ENCODE peak calls at places on chromosomes 11 and 22, in seven cellular contexts. B is cardiac muscle cell, P is MG63, X is heart right ventricle, M is SJCRH30, V is AG10803, G is PC-3. D is an unnamed sample.

GRCh38 chr22:46052801-46053562 is 76.0 kb upstream of the WNT7B start:
- DNase-seq in B (peak), P (peak), X (peak), M (peak), V (peak), G (peak), D (no peak)

GRCh38 chr11:76669901-76670474 is 559 bp downstream of the LRRC32 start:
- DNase-seq in B (peak), P (no peak), X (peak), M (peak), V (peak), G (no peak), D (no peak)

GRCh38 chr11:74731301-74732094 is at the start of gene CHRDL2:
- DNase-seq in B (peak), P (peak), X (peak), M (no peak), V (peak), G (no peak), D (no peak)

GRCh38 chr22:26586556-26587325 is 3.2 kb downstream of the TPST2 start:
- DNase-seq in B (peak), P (no peak), X (no peak), M (no peak), V (no peak), G (no peak), D (peak)

GRCh38 chr11:96339704-96340554 is 3.1 kb downstream of the MAML2 start:
- DNase-seq in B (no peak), P (no peak), X (no peak), M (no peak), V (peak), G (no peak), D (no peak)

GRCh38 chr22:22125579-22126468 is 118.8 kb upstream of the VPREB1 start:
- DNase-seq in B (no peak), P (no peak), X (no peak), M (no peak), V (no peak), G (no peak), D (no peak)

GRCh38 chr11:6096417-6096816 is 11.1 kb upstream of the OR56B4 start:
- DNase-seq in B (peak), P (no peak), X (no peak), M (peak), V (no peak), G (no peak), D (no peak)

GRCh38 chr11:35529971-35530495 is 4.6 kb upstream of the PAMR1 start:
- DNase-seq in B (peak), P (peak), X (peak), M (no peak), V (peak), G (peak), D (no peak)

GRCh38 chr11:107651672-107652071 is 60.2 kb downstream of the SLN start:
- DNase-seq in B (no peak), P (no peak), X (no peak), M (no peak), V (no peak), G (peak), D (no peak)

GRCh38 chr11:22536036-22536435 is 89.6 kb downstream of the FANCF start:
- DNase-seq in B (no peak), P (no peak), X (no peak), M (no peak), V (peak), G (peak), D (no peak)

GRCh38 chr11:41309716-41310115 is 149.7 kb downstream of the LRRC4C start:
- DNase-seq in B (no peak), P (no peak), X (no peak), M (no peak), V (no peak), G (no peak), D (no peak)

GRCh38 chr11:76339217-76339616 is 41.7 kb downstream of the THAP12 start:
- DNase-seq in B (peak), P (no peak), X (peak), M (no peak), V (peak), G (no peak), D (no peak)

GRCh38 chr11:32911413-32911812 is 18.8 kb downstream of the QSER1 start:
- DNase-seq in B (no peak), P (no peak), X (no peak), M (no peak), V (no peak), G (no peak), D (no peak)

GRCh38 chr11:113992459-113993105 is 17.7 kb downstream of the HTR3A start:
- DNase-seq in B (no peak), P (no peak), X (no peak), M (no peak), V (no peak), G (no peak), D (no peak)

GRCh38 chr11:68956142-68956541 is 24.6 kb downstream of the MRGPRD start:
- DNase-seq in B (no peak), P (no peak), X (no peak), M (no peak), V (no peak), G (no peak), D (no peak)

GRCh38 chr22:38112361-38112760 is 1.9 kb upstream of the BAIAP2L2 start:
- DNase-seq in B (no peak), P (no peak), X (no peak), M (no peak), V (no peak), G (no peak), D (no peak)

GRCh38 chr11:108790501-108791299 is 125.8 kb downstream of the DDX10 start:
- DNase-seq in B (no peak), P (no peak), X (no peak), M (no peak), V (no peak), G (no peak), D (no peak)

GRCh38 chr11:112318193-112318592 is 57.5 kb upstream of the PLET1 start:
- DNase-seq in B (peak), P (peak), X (no peak), M (no peak), V (peak), G (peak), D (no peak)

GRCh38 chr11:126058090-126058489 is 4.6 kb downstream of the CDON start:
- DNase-seq in B (no peak), P (no peak), X (no peak), M (no peak), V (no peak), G (no peak), D (no peak)

GRCh38 chr22:49880281-49880680 is 26.6 kb downstream of the ZBED4 start:
- DNase-seq in B (no peak), P (no peak), X (no peak), M (no peak), V (no peak), G (no peak), D (no peak)

GRCh38 chr11:122976734-122977454 is 4.7 kb downstream of the BSX start:
- DNase-seq in B (no peak), P (no peak), X (no peak), M (no peak), V (no peak), G (no peak), D (no peak)

GRCh38 chr11:12079726-12080556 is 30.4 kb upstream of the MICAL2 start:
- DNase-seq in B (peak), P (peak), X (peak), M (no peak), V (peak), G (peak), D (no peak)

GRCh38 chr11:7555067-7555699 is 41.4 kb downstream of the PPFIBP2 start:
- DNase-seq in B (no peak), P (peak), X (peak), M (no peak), V (no peak), G (peak), D (no peak)

GRCh38 chr22:50498322-50498861 is 9.1 kb downstream of the LMF2 start:
- DNase-seq in B (peak), P (peak), X (no peak), M (peak), V (peak), G (peak), D (no peak)

GRCh38 chr22:32969502-32969901 is 88.7 kb downstream of the SYN3 start:
- DNase-seq in B (no peak), P (no peak), X (no peak), M (no peak), V (no peak), G (no peak), D (no peak)

GRCh38 chr11:64934765-64935633 is 694 bp downstream of the GPHA2 start:
- DNase-seq in B (no peak), P (no peak), X (no peak), M (no peak), V (no peak), G (no peak), D (no peak)

GRCh38 chr11:87421422-87421821 is 383.7 kb downstream of the TMEM135 start:
- DNase-seq in B (peak), P (no peak), X (no peak), M (peak), V (peak), G (peak), D (peak)

GRCh38 chr11:131033151-131033651 is 116.9 kb upstream of the SNX19 start:
- DNase-seq in B (peak), P (peak), X (no peak), M (no peak), V (peak), G (peak), D (no peak)

GRCh38 chr11:93444671-93445073 is 98.5 kb downstream of the SMCO4 start:
- DNase-seq in B (peak), P (no peak), X (no peak), M (peak), V (no peak), G (peak), D (no peak)

GRCh38 chr11:19679952-19680823 is 32.4 kb upstream of the NAV2 start:
- DNase-seq in B (peak), P (peak), X (peak), M (peak), V (peak), G (peak), D (no peak)

GRCh38 chr11:12154871-12155668 is 44.7 kb downstream of the MICAL2 start:
- DNase-seq in B (no peak), P (no peak), X (no peak), M (no peak), V (no peak), G (no peak), D (no peak)

GRCh38 chr11:29485641-29486040 is 531.2 kb downstream of the KCNA4 start:
- DNase-seq in B (no peak), P (no peak), X (no peak), M (no peak), V (no peak), G (no peak), D (no peak)
- H3K4me3 ChIP-seq in B (no peak), P (no peak), X (no peak), M (no peak), V (no peak), G (no peak), D (no peak)

DNA sequence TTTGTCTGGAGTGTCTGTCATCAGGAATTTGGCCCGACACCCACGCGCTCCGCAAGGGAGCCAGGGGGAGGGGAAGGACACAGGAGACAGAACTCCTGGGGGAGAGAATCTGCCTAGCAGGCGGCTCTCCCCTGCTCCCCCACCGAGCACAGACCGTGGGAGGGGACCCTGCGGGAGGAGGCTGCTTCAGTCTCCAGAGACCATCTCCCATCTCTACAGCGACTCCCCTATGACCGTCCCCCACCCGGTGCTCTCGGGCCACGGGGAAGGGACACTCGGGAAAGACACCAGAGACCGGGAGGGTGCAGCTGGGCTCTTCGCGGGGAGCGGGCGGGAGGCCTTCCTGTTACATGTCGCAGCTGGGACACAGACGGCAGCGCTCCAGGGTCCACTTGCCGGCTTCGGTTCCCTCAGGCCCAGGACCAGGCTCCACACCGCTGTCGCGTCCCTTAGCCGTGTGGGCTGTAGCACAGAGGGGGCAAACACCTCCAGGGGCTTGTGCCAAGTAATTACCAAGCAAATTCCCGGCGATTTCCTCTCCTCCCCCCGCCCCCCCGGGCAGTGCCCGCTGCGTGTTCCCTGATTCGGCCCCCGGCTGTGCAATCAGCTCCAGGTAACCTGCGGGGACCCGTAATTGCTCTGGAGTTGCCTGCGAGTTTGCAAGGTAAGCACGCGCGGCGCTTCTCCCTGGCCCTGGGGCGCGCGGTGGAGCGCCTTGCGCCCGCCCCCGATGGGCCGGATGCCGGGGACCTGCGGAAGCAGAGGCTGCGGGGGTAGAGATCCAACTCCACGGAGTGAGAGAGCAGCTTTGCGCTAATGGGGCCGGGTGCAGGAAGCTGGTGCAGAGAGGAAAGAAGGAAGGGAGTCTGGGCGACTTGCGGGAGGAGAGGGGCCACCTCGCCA is 155.1 kb upstream of the CADM1 start:
- DNase-seq in B (no peak), P (peak), X (peak), M (no peak), V (no peak), G (no peak), D (no peak)
- H3K4me3 ChIP-seq in B (peak), P (no peak), X (peak), M (no peak), V (peak), G (no peak), D (no peak)

GRCh38 chr11:1694846-1695547 is 2.0 kb upstream of the KRTAP5-6 start:
- DNase-seq in B (no peak), P (no peak), X (no peak), M (no peak), V (no peak), G (no peak), D (no peak)

GRCh38 chr11:1693327-1694063 is 3.5 kb upstream of the KRTAP5-6 start:
- DNase-seq in B (peak), P (peak), X (peak), M (peak), V (peak), G (peak), D (peak)

GRCh38 chr11:1692708-1693326 is 4.2 kb upstream of the KRTAP5-6 start:
- DNase-seq in B (no peak), P (no peak), X (no peak), M (no peak), V (no peak), G (no peak), D (no peak)

GRCh38 chr11:1695548-1696108 is 1.4 kb upstream of the KRTAP5-6 start:
- DNase-seq in B (no peak), P (no peak), X (no peak), M (no peak), V (no peak), G (no peak), D (no peak)

DNA sequence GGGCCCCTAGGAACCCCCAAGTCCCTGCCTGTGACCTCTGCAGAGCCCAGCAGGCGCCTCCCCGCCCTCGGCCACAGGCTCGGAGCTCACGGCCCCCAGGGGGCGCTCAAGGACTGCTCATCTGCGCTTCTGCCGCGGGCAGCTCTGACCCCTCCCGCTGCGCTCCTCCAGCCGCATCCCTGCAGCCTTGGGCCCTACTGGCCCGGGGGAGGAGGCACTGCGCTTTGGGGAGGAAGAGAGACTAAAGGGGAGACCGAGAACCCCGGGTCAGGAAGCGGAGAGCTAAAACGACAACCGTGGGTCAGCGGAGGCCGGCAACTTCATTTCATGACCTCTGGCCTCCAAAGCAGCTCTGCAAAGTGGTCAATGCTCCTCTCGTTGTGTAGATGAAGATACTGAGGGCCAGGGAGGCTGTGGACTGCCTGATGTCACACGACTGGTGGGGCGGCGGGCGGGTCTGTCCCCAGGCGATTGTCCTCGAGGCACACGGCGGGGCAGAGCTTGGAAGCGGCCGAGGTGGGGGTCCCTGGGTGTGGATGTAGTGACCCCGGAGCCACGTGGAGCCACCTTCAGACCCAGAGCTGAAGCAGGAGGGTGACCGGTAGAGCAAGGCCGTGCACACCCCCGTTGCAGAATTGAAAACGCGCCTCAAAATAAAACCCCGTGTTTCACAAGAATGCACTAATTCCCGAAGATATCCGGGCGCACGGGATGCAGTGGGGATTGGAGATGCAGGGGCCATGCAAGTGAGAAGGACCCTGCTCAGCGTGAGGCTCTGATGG is 2.7 kb upstream of the KRTAP5-6 start:
- DNase-seq in B (peak), P (peak), X (peak), M (peak), V (peak), G (peak), D (peak)
- H3K4me3 ChIP-seq in B (no peak), P (peak), X (peak), M (peak), V (no peak), G (peak), D (peak)

DNA sequence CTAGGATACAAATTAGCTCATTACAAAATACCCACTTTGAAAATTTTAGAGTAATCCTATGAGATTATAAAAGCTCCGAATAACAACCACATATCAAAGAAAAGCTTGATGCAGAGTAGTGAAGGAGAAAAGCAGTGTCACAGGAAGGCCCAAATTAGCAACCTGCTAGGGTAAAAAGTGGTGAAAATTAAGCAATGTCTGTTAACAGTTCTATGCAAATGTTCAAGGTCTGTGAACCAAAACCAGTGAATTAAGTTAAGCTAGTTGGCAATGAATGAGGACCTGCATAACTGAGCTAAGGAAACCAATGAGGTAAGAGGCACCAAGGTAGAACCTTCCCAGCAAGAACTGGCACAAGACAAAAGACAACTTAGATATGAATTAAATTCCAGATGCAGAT is 29.6 kb downstream of the PRDM10 start:
- DNase-seq in B (no peak), P (no peak), X (no peak), M (no peak), V (no peak), G (no peak), D (no peak)
- H3K4me3 ChIP-seq in B (no peak), P (no peak), X (no peak), M (no peak), V (no peak), G (no peak), D (no peak)

GRCh38 chr11:16968196-16968595 is 46.0 kb downstream of the PLEKHA7 start:
- DNase-seq in B (no peak), P (no peak), X (no peak), M (no peak), V (no peak), G (no peak), D (no peak)

GRCh38 chr11:16964501-16964900 is 49.7 kb downstream of the PLEKHA7 start:
- DNase-seq in B (no peak), P (no peak), X (no peak), M (no peak), V (no peak), G (no peak), D (no peak)

GRCh38 chr11:16969010-16970004 is 44.9 kb downstream of the PLEKHA7 start:
- DNase-seq in B (no peak), P (no peak), X (no peak), M (no peak), V (no peak), G (no peak), D (no peak)

GRCh38 chr11:16967347-16967662 is 46.9 kb downstream of the PLEKHA7 start:
- DNase-seq in B (no peak), P (no peak), X (no peak), M (no peak), V (no peak), G (no peak), D (no peak)

DNA sequence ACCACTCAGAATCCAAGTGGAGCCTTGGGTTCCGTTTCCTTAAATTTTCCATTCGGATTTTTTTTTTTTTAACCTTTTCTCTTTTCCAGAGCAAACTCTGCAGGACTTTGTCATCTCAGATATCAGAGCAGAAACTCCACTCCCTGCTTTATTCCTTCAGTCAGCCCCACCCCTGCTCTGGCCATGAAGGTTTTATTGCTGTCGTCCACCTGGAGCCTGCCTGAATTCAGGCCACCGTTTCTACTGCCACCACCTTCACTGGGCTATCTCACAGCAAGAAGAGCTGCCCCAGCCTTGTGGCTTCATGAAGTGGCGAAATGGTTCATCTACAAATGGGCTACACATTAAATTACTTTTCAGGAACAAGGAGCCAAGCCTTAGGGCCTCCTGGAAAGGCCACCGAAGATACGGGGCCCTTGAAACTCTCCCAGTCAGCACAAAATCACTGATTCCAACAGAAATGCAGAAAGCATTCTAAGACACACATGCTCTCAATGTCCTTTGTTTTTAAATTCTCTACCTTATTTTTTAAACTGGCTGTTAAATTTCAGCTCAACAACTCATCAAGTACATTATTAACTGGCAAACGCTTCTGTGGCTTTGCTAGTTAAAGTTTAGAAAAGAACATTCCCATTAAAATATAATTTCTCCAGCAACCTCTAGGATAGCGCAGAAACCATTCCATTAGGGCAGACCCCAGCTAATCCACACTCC is 47.4 kb downstream of the PLEKHA7 start:
- DNase-seq in B (no peak), P (no peak), X (no peak), M (no peak), V (no peak), G (no peak), D (no peak)
- H3K4me3 ChIP-seq in B (no peak), P (no peak), X (no peak), M (no peak), V (no peak), G (no peak), D (no peak)